ENCODE peak calls at places on chromosome 18, in ten cellular contexts. P is thoracic aorta, O is astrocyte of the spinal cord, L is lung, I is heart left ventricle, N is transverse colon, X is adrenal gland, M is mammary epithelial cell, E is HCT116, Z is colonic mucosa. S is an unnamed sample.

GRCh38 chr18:21194871-21195771 is 46.9 kb upstream of the GREB1L start:
- DNase-seq in O (peak), Z (no peak), I (no peak), L (no peak), N (no peak), E (peak), M (peak), X (no peak), P (no peak), S (peak)

GRCh38 chr18:23982154-23983071 is 32.1 kb upstream of the TTC39C start:
- DNase-seq in X (peak), L (no peak), I (peak), P (peak), E (no peak), M (no peak), O (peak), Z (peak), N (peak), S (peak)

GRCh38 chr18:69402219-69402989 is 1.7 kb downstream of the DOK6 start:
- DNase-seq in X (no peak), P (no peak), L (no peak), I (no peak), N (no peak), Z (no peak), E (no peak), M (no peak), O (no peak), S (no peak)

GRCh38 chr18:7830468-7830867 is 263.4 kb downstream of the PTPRM start:
- DNase-seq in L (no peak), X (no peak), M (no peak), O (no peak), E (peak), I (no peak), N (no peak), Z (no peak), P (no peak), S (peak)

GRCh38 chr18:70243131-70243530 is 37.6 kb upstream of the RTTN start:
- DNase-seq in O (peak), X (no peak), I (no peak), E (peak), M (no peak), Z (peak), L (peak), N (peak), P (no peak), S (no peak)

GRCh38 chr18:58605027-58606020 is 23.6 kb downstream of the ALPK2 start:
- DNase-seq in N (no peak), I (no peak), L (no peak), X (no peak), P (no peak), M (peak), E (peak), Z (no peak), O (peak), S (peak)

GRCh38 chr18:79912994-79913831 is 38.2 kb downstream of the SLC66A2 start:
- DNase-seq in L (peak), Z (no peak), X (peak), O (no peak), E (no peak), N (no peak), I (no peak), P (no peak), M (no peak), S (no peak)

GRCh38 chr18:33660696-33661310 is 82.8 kb downstream of the ASXL3 start:
- DNase-seq in P (no peak), L (no peak), N (no peak), X (no peak), E (no peak), Z (no peak), O (no peak), M (no peak), I (no peak), S (no peak)

GRCh38 chr18:48119204-48119603 is 188.7 kb upstream of the SMAD2 start:
- DNase-seq in L (no peak), X (no peak), O (no peak), M (peak), Z (no peak), I (no peak), E (no peak), P (no peak), N (no peak), S (no peak)
- TF ChIP-seq CTCF in L (no peak), X (no peak), O (no peak), M (no peak), Z (no peak), I (no peak), E (no peak), P (no peak), N (no peak), S (no peak)

DNA sequence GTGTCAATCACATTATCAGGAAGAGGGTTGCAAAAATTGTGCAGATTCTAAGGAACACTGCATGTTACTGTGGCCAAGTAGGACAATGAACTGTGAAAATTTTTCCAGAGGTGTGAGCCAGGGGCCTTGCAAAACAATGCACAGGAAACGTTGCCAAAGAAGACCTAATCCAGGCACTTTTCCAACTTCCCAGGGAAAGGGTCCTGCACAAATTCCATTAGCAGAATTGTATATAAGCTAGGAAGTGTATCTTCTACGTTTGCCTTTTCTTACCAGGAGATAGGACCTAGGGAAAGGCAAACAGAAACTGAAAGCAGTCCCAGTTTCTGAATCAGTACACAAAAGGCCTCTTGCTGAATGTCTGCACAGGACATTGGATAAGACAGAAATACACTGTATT is 1888.3 kb upstream of the CELF4 start:
- DNase-seq in Z (no peak), P (no peak), M (peak), X (peak), E (no peak), I (peak), L (no peak), N (no peak), O (peak), S (peak)
- H3K4me3 ChIP-seq in Z (no peak), P (peak), M (peak), X (peak), E (no peak), I (no peak), L (no peak), N (no peak), O (no peak), S (peak)

DNA sequence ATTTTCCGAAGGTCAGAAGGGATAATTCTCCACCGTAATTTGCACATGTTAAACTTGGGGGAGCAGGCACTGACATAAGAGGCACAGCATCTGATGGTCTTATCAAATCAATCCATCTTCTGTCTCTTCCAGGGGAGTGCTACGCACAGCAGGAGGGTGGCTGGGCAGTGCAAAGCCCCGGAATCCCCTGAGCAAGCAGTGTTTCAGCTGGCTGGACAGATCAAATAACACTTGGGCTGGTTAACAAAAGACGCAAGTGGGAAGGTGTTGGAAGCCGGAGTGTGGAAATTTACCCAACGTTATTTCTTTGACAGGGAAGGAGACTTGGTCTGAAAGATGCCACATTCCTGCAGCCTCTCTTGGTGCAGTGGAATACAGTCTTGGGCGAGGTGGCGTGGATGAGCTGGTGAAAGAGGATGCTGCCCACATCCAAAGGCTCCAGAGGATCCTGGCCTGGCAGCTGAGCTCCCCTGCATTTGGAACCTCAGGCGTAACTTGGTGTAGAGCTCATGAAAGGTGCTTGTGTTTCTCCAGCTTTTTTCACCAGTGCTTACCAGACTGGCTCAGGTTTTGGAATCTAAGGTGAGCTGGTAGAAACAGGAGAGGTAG is 103.0 kb downstream of the MAPK4 start:
- DNase-seq in L (no peak), E (no peak), Z (no peak), X (peak), N (no peak), O (no peak), P (no peak), I (peak), M (no peak), S (no peak)
- TF ChIP-seq CTCF in L (no peak), E (no peak), Z (no peak), X (no peak), N (no peak), O (no peak), P (no peak), I (no peak), M (no peak), S (no peak)

GRCh38 chr18:26538524-26538923 is 9.8 kb downstream of the KCTD1 start:
- DNase-seq in L (no peak), N (no peak), I (no peak), X (no peak), E (no peak), O (no peak), P (no peak), M (no peak), Z (no peak), S (no peak)
- H3K4me3 ChIP-seq in L (no peak), N (no peak), I (no peak), X (no peak), E (no peak), O (no peak), P (no peak), M (no peak), Z (no peak), S (no peak)

DNA sequence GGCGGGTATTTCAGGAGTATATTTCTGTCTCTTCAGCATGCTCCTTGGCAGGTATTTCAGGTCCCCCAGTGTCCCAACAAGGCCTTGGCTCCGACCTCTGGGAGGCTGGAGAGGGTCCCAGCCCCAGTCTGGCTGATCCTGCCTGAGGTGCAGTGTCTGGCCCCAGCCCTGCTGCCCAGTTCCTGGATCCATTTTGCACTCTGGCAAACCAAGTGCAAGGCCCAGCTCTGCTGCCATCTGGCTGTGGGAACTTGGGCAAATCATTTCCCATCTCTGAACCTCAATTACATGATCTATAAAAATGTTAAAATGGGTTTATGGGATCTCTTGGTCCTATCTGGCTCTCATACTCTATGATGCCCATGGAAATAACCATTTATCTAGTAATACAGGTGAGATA is 63.6 kb downstream of the ZBTB7C start:
- DNase-seq in N (peak), L (no peak), Z (peak), M (no peak), E (peak), X (peak), I (no peak), P (no peak), O (peak), S (peak)
- TF ChIP-seq CTCF in N (peak), L (no peak), Z (peak), M (peak), E (peak), X (peak), I (peak), P (no peak), O (peak), S (peak)

DNA sequence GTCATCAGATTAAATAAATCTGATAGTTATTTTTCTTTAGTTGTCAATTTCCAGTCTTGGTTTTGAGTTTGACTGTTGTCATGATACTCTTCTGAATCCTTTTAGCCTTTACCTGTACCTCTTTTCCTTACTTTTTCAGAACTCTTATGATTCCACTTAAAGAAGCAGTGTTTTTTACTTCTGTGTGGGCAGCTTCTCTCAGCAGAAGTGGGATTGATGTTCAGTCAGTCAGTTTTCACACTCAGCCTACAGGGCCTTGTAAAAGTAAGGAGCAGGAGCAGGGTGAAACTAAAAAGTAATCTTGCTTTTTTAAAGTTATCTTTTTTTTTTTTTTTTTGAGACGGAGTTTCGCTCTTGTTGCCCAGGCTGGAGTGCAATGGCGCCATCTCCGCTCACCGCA is 75.1 kb downstream of the HAUS1 start:
- DNase-seq in Z (no peak), L (no peak), O (no peak), E (no peak), M (no peak), X (no peak), N (no peak), P (no peak), I (no peak), S (no peak)
- H3K4me3 ChIP-seq in Z (no peak), L (no peak), O (no peak), E (no peak), M (no peak), X (no peak), N (no peak), P (no peak), I (no peak), S (no peak)

GRCh38 chr18:49628993-49629795 is 67.3 kb downstream of the LIPG start:
- DNase-seq in I (peak), M (no peak), O (no peak), N (peak), E (no peak), Z (peak), X (no peak), L (peak), P (no peak), S (no peak)
- TF ChIP-seq CTCF in I (peak), M (no peak), O (peak), N (peak), E (peak), Z (no peak), X (no peak), L (no peak), P (no peak), S (peak)

S was measured in fibroblast of pulmonary artery.